ENCODE peak calls at places on chromosomes 5 and 9, in ten cellular contexts. Z is Peyer's patch; I is CD4-positive, alpha-beta T cell; T is GM12865; K is RWPE1; A is GM23338; Y is epithelial cell of esophagus; D is PC-3; E is upper lobe of right lung; G is mesothelial cell of epicardium. N is an unnamed sample.
A peak's percentile ranks its signal among the peaks of the same experiment; 100 is the strongest.

GRCh38 chr5:176596689-176597416 is 13.1 kb downstream of the GPRIN1 start:
- DNase-seq in Z (peak; percentile 83), D (no peak), I (peak; percentile 62), K (no peak), G (no peak), T (peak; percentile 13), Y (peak; percentile 58), E (no peak), A (peak; percentile 83), N (no peak)

GRCh38 chr9:98022447-98022846 is 34.1 kb upstream of the NANS start:
- DNase-seq in T (no peak), D (no peak), I (no peak), E (no peak), G (no peak), A (no peak), K (no peak), Y (no peak), Z (no peak), N (no peak)

GRCh38 chr5:16903480-16904300 is 32.4 kb downstream of the MYO10 start:
- DNase-seq in T (no peak), G (no peak), D (no peak), A (no peak), K (no peak), I (no peak), Z (no peak), E (no peak), Y (no peak), N (no peak)

GRCh38 chr9:76257224-76257794 is 136.9 kb downstream of the RFK start:
- DNase-seq in G (no peak), T (no peak), Z (no peak), A (no peak), Y (no peak), D (no peak), K (no peak), E (no peak), I (no peak), N (no peak)

GRCh38 chr5:74290634-74291033 is 349.9 kb downstream of the ENC1 start:
- DNase-seq in Z (no peak), K (no peak), T (no peak), E (no peak), D (no peak), Y (no peak), G (no peak), I (no peak), A (no peak), N (no peak)

GRCh38 chr9:72533322-72533721 is 11.9 kb downstream of the TMC1 start:
- DNase-seq in K (no peak), A (no peak), I (no peak), Y (no peak), E (no peak), D (peak; percentile 29), G (no peak), T (no peak), Z (no peak), N (no peak)

GRCh38 chr9:89597711-89598707 is 6.8 kb upstream of the GADD45G start:
- DNase-seq in I (peak; percentile 35), G (no peak), D (peak; percentile 71), Z (no peak), E (no peak), T (peak; percentile 73), K (peak; percentile 59), Y (peak; percentile 62), A (peak; percentile 85), N (no peak)

GRCh38 chr5:157204765-157205164 is 24.1 kb downstream of the ITK start:
- DNase-seq in K (no peak), T (no peak), E (no peak), D (no peak), Y (no peak), G (no peak), I (no peak), Z (no peak), A (no peak), N (no peak)

GRCh38 chr5:124644582-124644981 is 101.9 kb downstream of the ZNF608 start:
- DNase-seq in K (no peak), I (no peak), Z (no peak), T (no peak), E (no peak), G (no peak), D (no peak), Y (no peak), A (no peak), N (no peak)

DNA sequence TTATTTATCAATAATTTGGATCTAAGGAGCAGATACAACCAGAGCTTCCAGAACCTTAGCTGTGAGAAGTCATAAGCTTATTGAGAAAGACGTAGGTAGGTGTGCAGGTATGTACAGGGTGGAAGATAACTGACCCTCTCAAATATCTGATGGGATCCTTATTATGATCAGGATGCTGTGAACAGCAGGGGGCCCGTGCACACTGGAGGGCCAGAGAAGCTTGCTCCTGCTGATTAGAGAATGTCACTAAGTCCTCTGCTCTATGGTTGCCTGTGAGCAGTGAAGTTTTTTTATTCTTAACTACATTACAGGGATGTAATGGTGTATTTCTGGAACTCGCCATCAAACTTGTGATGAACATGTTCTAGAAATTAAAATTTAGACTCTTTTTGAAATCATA is 108.9 kb upstream of the POU5F2 start:
- DNase-seq in A (no peak), Y (no peak), G (no peak), Z (no peak), I (no peak), E (no peak), T (no peak), K (no peak), D (no peak), N (no peak)
- TF ChIP-seq CTCF in A (no peak), Y (no peak), G (no peak), Z (no peak), I (no peak), E (no peak), T (no peak), K (no peak), D (peak; percentile 23), N (no peak)

DNA sequence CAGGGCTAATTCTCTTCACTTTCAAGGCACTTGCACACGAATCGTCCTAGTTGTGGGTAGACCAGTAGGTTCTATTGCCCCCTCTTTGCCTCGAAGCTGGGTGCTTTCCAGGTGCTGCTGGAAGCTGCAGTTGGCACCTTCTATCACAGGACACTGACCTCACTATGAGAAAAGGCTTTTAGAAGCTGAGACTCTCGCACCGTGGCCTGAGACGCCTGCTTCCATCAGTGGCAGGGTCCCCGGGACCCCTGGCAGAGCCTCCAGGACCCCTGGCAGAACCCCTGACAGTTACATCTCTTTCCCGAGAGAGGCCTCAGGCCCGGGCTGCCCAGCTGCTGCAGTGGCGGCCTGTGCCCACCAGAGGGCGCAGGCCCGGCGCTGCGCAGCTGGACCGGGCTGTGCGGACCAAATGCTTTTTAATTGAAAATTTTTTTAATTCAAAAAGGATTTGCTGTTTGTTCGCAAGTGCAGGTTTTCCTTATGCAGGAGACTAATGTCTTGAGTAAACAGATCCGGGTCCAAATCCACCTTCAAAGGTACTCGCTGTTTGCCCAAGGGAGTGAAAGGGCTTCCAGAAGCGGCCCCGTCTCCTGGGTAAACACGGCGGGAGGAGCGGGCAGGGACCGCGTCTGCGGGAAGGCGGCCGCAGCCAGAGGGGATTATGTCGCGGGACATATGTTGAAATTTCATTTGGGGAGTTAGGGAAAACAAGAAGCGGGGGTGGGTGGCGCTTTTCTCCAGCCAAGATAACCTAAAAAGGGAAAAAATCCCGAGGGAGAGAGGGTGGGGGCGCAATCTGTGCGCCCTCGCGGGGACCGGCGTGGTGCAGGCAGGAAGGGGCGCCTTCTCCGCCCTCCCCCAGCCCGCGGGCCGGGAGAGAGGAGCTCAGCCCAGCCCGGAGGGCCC is 114.5 kb upstream of the LMX1B start:
- DNase-seq in E (peak; percentile 75), T (peak; percentile 33), I (peak; percentile 22), D (peak; percentile 57), G (no peak), A (peak; percentile 68), Z (peak; percentile 65), K (peak; percentile 70), Y (peak; percentile 36), N (no peak)
- TF ChIP-seq CTCF in E (peak; percentile 100), T (peak; percentile 97), I (peak; percentile 99), D (peak; percentile 84), G (peak; percentile 100), A (peak; percentile 99), Z (peak; percentile 100), K (peak; percentile 100), Y (peak; percentile 77), N (peak; percentile 63)

GRCh38 chr5:79021753-79022152 is 36.6 kb upstream of the ARSB start:
- DNase-seq in A (peak; percentile 26), I (no peak), E (no peak), T (no peak), G (no peak), D (no peak), K (no peak), Z (no peak), Y (no peak), N (no peak)

GRCh38 chr5:79023323-79023722 is 38.2 kb upstream of the ARSB start:
- DNase-seq in A (peak; percentile 6), K (no peak), T (no peak), Y (no peak), I (no peak), G (no peak), D (no peak), E (no peak), Z (no peak), N (no peak)

GRCh38 chr5:79023947-79024346 is 38.8 kb upstream of the ARSB start:
- DNase-seq in Z (no peak), A (no peak), T (no peak), Y (no peak), I (no peak), D (no peak), G (no peak), K (no peak), E (no peak), N (no peak)

GRCh38 chr5:79020861-79021561 is 35.9 kb upstream of the ARSB start:
- DNase-seq in K (peak; percentile 60), A (peak; percentile 78), Y (peak; percentile 67), D (peak; percentile 70), T (peak; percentile 78), E (peak; percentile 67), G (no peak), I (peak; percentile 25), Z (no peak), N (no peak)

DNA sequence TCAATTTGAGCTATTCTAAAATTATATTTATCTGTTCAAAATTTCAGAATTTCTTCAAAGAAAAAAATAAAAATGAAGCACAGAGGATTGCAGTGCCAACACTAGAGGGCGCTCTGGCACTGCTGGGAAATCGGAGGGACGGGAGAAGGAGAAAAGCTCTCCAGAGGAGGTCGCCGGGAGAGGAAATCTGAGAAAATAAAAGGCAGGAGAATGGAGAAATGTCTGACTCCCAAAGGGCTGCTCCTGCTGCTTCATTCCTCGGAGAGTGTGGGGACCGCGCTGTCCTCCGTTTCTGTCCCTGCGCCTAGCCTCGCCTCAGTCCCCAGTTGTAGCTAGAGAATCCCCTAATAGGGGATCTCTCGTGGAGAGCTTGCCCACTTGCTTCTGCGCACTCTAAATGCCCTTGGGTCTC is 40.0 kb upstream of the ARSB start:
- DNase-seq in Y (peak; percentile 60), Z (peak; percentile 71), G (peak; percentile 55), I (peak; percentile 21), E (peak; percentile 72), K (peak; percentile 72), D (peak; percentile 68), T (peak; percentile 66), A (peak; percentile 79), N (no peak)
- TF ChIP-seq CTCF in Y (peak; percentile 86), Z (peak; percentile 92), G (peak; percentile 94), I (peak; percentile 89), E (peak; percentile 97), K (peak; percentile 99), D (peak; percentile 90), T (peak; percentile 87), A (peak; percentile 100), N (no peak)

DNA sequence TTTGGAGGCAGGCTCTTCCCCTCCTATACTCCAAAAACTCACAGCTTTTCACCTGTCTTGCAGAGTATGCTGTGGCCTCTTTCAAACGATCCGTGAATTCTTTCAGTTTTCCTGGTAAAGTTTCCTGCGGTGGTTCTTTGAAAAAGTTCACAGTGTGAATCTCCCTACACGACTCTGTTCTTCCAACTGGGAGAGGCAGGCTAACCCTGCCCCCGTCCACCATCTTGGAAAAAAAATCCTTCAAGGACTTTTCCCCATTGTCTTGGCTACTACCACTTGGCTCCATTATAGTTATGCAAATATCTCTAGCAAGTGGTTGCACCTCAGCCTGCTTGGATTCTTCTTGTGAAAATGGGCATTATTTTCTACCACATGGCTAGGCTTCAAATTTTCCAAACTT is 382.6 kb downstream of the AGTPBP1 start:
- DNase-seq in T (no peak), G (no peak), Z (no peak), Y (no peak), I (no peak), K (no peak), D (no peak), E (no peak), A (no peak), N (no peak)
- TF ChIP-seq CTCF in T (no peak), G (no peak), Z (no peak), Y (no peak), I (no peak), K (no peak), D (no peak), E (no peak), A (no peak), N (no peak)

N was measured in omental fat pad.